ENCODE peak calls at places on chromosomes 5 and 9, in eight cellular contexts. One of them, this sample, is unnamed.

GRCh38 chr9:92600742-92601261 is 65.0 kb upstream of the ECM2 start:
- DNase-seq in neural progenitor cell: no peak
- DNase-seq in MM.1S: no peak
- DNase-seq in SK-N-SH: no peak
- DNase-seq in IMR-90: peak
- DNase-seq in neuronal stem cell: no peak
- DNase-seq in GM12878: no peak
- DNase-seq in fibroblast of lung: peak
- DNase-seq in this sample: no peak

GRCh38 chr9:137347928-137348327 is 45.9 kb upstream of the NRARP start:
- DNase-seq in neural progenitor cell: no peak
- DNase-seq in MM.1S: no peak
- DNase-seq in SK-N-SH: no peak
- DNase-seq in IMR-90: no peak
- DNase-seq in neuronal stem cell: no peak
- DNase-seq in GM12878: no peak
- DNase-seq in fibroblast of lung: no peak
- DNase-seq in this sample: no peak

GRCh38 chr9:127589955-127590370 is 22.1 kb upstream of the STXBP1 start:
- DNase-seq in neural progenitor cell: peak
- DNase-seq in MM.1S: peak
- DNase-seq in SK-N-SH: peak
- DNase-seq in IMR-90: peak
- DNase-seq in neuronal stem cell: peak
- DNase-seq in GM12878: no peak
- DNase-seq in fibroblast of lung: peak
- DNase-seq in this sample: peak

GRCh38 chr9:111108946-111109345 is 70.7 kb upstream of the LPAR1 start:
- DNase-seq in neural progenitor cell: no peak
- DNase-seq in MM.1S: no peak
- DNase-seq in SK-N-SH: no peak
- DNase-seq in IMR-90: peak
- DNase-seq in neuronal stem cell: no peak
- DNase-seq in GM12878: no peak
- DNase-seq in fibroblast of lung: peak
- DNase-seq in this sample: no peak

GRCh38 chr5:56961746-56962145 is 9.8 kb upstream of the MIER3 start:
- DNase-seq in neural progenitor cell: no peak
- DNase-seq in MM.1S: no peak
- DNase-seq in SK-N-SH: no peak
- DNase-seq in IMR-90: no peak
- DNase-seq in neuronal stem cell: no peak
- DNase-seq in GM12878: no peak
- DNase-seq in fibroblast of lung: no peak
- DNase-seq in this sample: no peak

GRCh38 chr9:22452415-22453010 is 5.9 kb downstream of the DMRTA1 start:
- DNase-seq in neural progenitor cell: peak
- DNase-seq in MM.1S: peak
- DNase-seq in SK-N-SH: no peak
- DNase-seq in IMR-90: peak
- DNase-seq in neuronal stem cell: no peak
- DNase-seq in GM12878: no peak
- DNase-seq in fibroblast of lung: peak
- DNase-seq in this sample: peak

GRCh38 chr5:162230348-162230747 is 162.8 kb downstream of the GABRG2 start:
- DNase-seq in neural progenitor cell: no peak
- DNase-seq in MM.1S: no peak
- DNase-seq in SK-N-SH: no peak
- DNase-seq in IMR-90: no peak
- DNase-seq in neuronal stem cell: no peak
- DNase-seq in GM12878: no peak
- DNase-seq in fibroblast of lung: no peak
- DNase-seq in this sample: no peak

GRCh38 chr9:33840381-33840780 is 23.4 kb downstream of the UBE2R2 start:
- DNase-seq in neural progenitor cell: no peak
- DNase-seq in MM.1S: no peak
- DNase-seq in SK-N-SH: no peak
- DNase-seq in IMR-90: peak
- DNase-seq in neuronal stem cell: no peak
- DNase-seq in GM12878: no peak
- DNase-seq in fibroblast of lung: peak
- DNase-seq in this sample: no peak

GRCh38 chr9:75914936-75915335 is 24.5 kb downstream of the PCSK5 start:
- DNase-seq in neural progenitor cell: no peak
- DNase-seq in MM.1S: no peak
- DNase-seq in SK-N-SH: no peak
- DNase-seq in IMR-90: no peak
- DNase-seq in neuronal stem cell: no peak
- DNase-seq in GM12878: no peak
- DNase-seq in fibroblast of lung: no peak
- DNase-seq in this sample: no peak

GRCh38 chr9:131739192-131739961 is 499 bp downstream of the RAPGEF1 start:
- DNase-seq in neural progenitor cell: peak
- DNase-seq in MM.1S: peak
- DNase-seq in SK-N-SH: peak
- DNase-seq in IMR-90: no peak
- DNase-seq in neuronal stem cell: peak
- DNase-seq in GM12878: no peak
- DNase-seq in fibroblast of lung: no peak
- DNase-seq in this sample: peak

GRCh38 chr9:35237303-35237702 is 75.5 kb downstream of the UNC13B start:
- DNase-seq in neural progenitor cell: no peak
- DNase-seq in MM.1S: no peak
- DNase-seq in SK-N-SH: no peak
- DNase-seq in IMR-90: no peak
- DNase-seq in neuronal stem cell: no peak
- DNase-seq in GM12878: no peak
- DNase-seq in fibroblast of lung: no peak
- DNase-seq in this sample: peak

GRCh38 chr5:114789773-114790402 is 379.8 kb downstream of the TRIM36 start:
- DNase-seq in neural progenitor cell: peak
- DNase-seq in MM.1S: peak
- DNase-seq in SK-N-SH: peak
- DNase-seq in IMR-90: no peak
- DNase-seq in neuronal stem cell: peak
- DNase-seq in GM12878: no peak
- DNase-seq in fibroblast of lung: peak
- DNase-seq in this sample: peak

GRCh38 chr5:141841781-141842180 is 36.4 kb downstream of the PCDH1 start:
- DNase-seq in neural progenitor cell: no peak
- DNase-seq in MM.1S: no peak
- DNase-seq in SK-N-SH: no peak
- DNase-seq in IMR-90: no peak
- DNase-seq in neuronal stem cell: no peak
- DNase-seq in GM12878: no peak
- DNase-seq in fibroblast of lung: no peak
- DNase-seq in this sample: no peak

GRCh38 chr5:134227259-134227658 is 1.4 kb upstream of the PPP2CA start:
- DNase-seq in neural progenitor cell: peak
- DNase-seq in MM.1S: no peak
- DNase-seq in SK-N-SH: peak
- DNase-seq in IMR-90: peak
- DNase-seq in neuronal stem cell: no peak
- DNase-seq in GM12878: no peak
- DNase-seq in fibroblast of lung: no peak
- DNase-seq in this sample: peak

DNA sequence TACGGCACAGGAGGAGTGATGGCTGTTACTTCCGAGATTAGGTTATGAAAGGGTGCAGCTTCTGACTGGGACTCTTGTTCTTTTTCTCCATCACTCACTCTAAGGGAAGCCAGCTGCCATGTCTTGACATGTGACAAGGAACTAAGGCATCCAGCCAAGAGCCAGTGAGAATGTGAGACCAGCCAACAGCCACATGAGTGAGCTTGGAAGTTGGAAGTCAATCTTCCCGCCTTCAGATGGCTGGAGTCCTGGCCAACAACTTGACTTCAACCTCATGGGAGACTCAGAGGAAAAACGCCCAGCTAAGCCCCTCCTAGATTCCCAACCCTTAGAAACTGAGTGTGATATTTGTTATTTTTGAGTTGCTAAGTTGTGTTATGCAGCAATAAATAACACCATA is 201.1 kb downstream of the SNX18 start:
- DNase-seq in neural progenitor cell: no peak
- DNase-seq in MM.1S: no peak
- DNase-seq in SK-N-SH: no peak
- DNase-seq in IMR-90: no peak
- DNase-seq in neuronal stem cell: no peak
- DNase-seq in GM12878: no peak
- DNase-seq in fibroblast of lung: peak
- DNase-seq in this sample: no peak
- H2AFZ ChIP-seq in neural progenitor cell: no peak
- H2AFZ ChIP-seq in MM.1S: no peak
- H2AFZ ChIP-seq in SK-N-SH: no peak
- H2AFZ ChIP-seq in IMR-90: peak
- H2AFZ ChIP-seq in neuronal stem cell: no peak
- H2AFZ ChIP-seq in GM12878: no peak
- H2AFZ ChIP-seq in fibroblast of lung: peak
- H2AFZ ChIP-seq in this sample: no peak

GRCh38 chr5:61275841-61276240 is 56.2 kb upstream of the ZSWIM6 start:
- DNase-seq in neural progenitor cell: no peak
- DNase-seq in MM.1S: no peak
- DNase-seq in SK-N-SH: no peak
- DNase-seq in IMR-90: peak
- DNase-seq in neuronal stem cell: no peak
- DNase-seq in GM12878: no peak
- DNase-seq in fibroblast of lung: peak
- DNase-seq in this sample: no peak

GRCh38 chr5:61273279-61273678 is 58.8 kb upstream of the ZSWIM6 start:
- DNase-seq in neural progenitor cell: peak
- DNase-seq in MM.1S: no peak
- DNase-seq in SK-N-SH: no peak
- DNase-seq in IMR-90: no peak
- DNase-seq in neuronal stem cell: no peak
- DNase-seq in GM12878: no peak
- DNase-seq in fibroblast of lung: no peak
- DNase-seq in this sample: no peak

GRCh38 chr5:61270510-61271165 is 61.4 kb upstream of the ZSWIM6 start:
- DNase-seq in neural progenitor cell: no peak
- DNase-seq in MM.1S: no peak
- DNase-seq in SK-N-SH: no peak
- DNase-seq in IMR-90: no peak
- DNase-seq in neuronal stem cell: no peak
- DNase-seq in GM12878: no peak
- DNase-seq in fibroblast of lung: no peak
- DNase-seq in this sample: no peak

GRCh38 chr5:61274561-61274960 is 57.5 kb upstream of the ZSWIM6 start:
- DNase-seq in neural progenitor cell: no peak
- DNase-seq in MM.1S: no peak
- DNase-seq in SK-N-SH: no peak
- DNase-seq in IMR-90: peak
- DNase-seq in neuronal stem cell: no peak
- DNase-seq in GM12878: no peak
- DNase-seq in fibroblast of lung: peak
- DNase-seq in this sample: no peak

GRCh38 chr5:61272688-61273087 is 59.4 kb upstream of the ZSWIM6 start:
- DNase-seq in neural progenitor cell: no peak
- DNase-seq in MM.1S: no peak
- DNase-seq in SK-N-SH: no peak
- DNase-seq in IMR-90: no peak
- DNase-seq in neuronal stem cell: no peak
- DNase-seq in GM12878: no peak
- DNase-seq in fibroblast of lung: no peak
- DNase-seq in this sample: no peak
- H2AFZ ChIP-seq in neural progenitor cell: no peak
- H2AFZ ChIP-seq in MM.1S: no peak
- H2AFZ ChIP-seq in SK-N-SH: no peak
- H2AFZ ChIP-seq in IMR-90: no peak
- H2AFZ ChIP-seq in neuronal stem cell: peak
- H2AFZ ChIP-seq in GM12878: no peak
- H2AFZ ChIP-seq in fibroblast of lung: no peak
- H2AFZ ChIP-seq in this sample: no peak

DNA sequence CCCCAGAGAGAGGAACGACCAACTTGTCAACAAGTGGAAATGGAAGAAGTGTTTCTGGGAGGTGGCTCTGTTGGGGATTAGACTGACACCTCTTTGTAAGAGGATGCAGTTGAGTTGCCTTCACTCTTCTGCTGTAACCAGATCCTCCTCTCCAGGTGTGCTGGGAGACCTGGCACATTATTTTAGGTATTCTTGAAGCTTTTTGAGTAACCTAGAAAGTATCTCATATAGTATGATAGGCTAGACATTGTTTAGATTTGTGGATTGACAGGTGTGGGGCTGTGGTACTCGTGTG is 21.6 kb downstream of the SNX30 start:
- DNase-seq in neural progenitor cell: no peak
- DNase-seq in MM.1S: no peak
- DNase-seq in SK-N-SH: no peak
- DNase-seq in IMR-90: no peak
- DNase-seq in neuronal stem cell: no peak
- DNase-seq in GM12878: no peak
- DNase-seq in fibroblast of lung: no peak
- DNase-seq in this sample: no peak
- H2AFZ ChIP-seq in neural progenitor cell: no peak
- H2AFZ ChIP-seq in MM.1S: no peak
- H2AFZ ChIP-seq in SK-N-SH: no peak
- H2AFZ ChIP-seq in IMR-90: no peak
- H2AFZ ChIP-seq in neuronal stem cell: no peak
- H2AFZ ChIP-seq in GM12878: no peak
- H2AFZ ChIP-seq in fibroblast of lung: no peak
- H2AFZ ChIP-seq in this sample: no peak

GRCh38 chr5:97231025-97231636 is 48.1 kb upstream of the RIOK2 start:
- DNase-seq in neural progenitor cell: peak
- DNase-seq in MM.1S: peak
- DNase-seq in SK-N-SH: peak
- DNase-seq in IMR-90: peak
- DNase-seq in neuronal stem cell: peak
- DNase-seq in GM12878: peak
- DNase-seq in fibroblast of lung: peak
- DNase-seq in this sample: peak
- H2AFZ ChIP-seq in neural progenitor cell: peak
- H2AFZ ChIP-seq in MM.1S: no peak
- H2AFZ ChIP-seq in SK-N-SH: peak
- H2AFZ ChIP-seq in IMR-90: no peak
- H2AFZ ChIP-seq in neuronal stem cell: peak
- H2AFZ ChIP-seq in GM12878: no peak
- H2AFZ ChIP-seq in fibroblast of lung: no peak
- H2AFZ ChIP-seq in this sample: no peak

GRCh38 chr5:67538343-67538670 is 341.7 kb upstream of the CD180 start:
- DNase-seq in neural progenitor cell: no peak
- DNase-seq in MM.1S: no peak
- DNase-seq in SK-N-SH: no peak
- DNase-seq in IMR-90: no peak
- DNase-seq in neuronal stem cell: no peak
- DNase-seq in GM12878: no peak
- DNase-seq in fibroblast of lung: no peak
- DNase-seq in this sample: no peak
- H2AFZ ChIP-seq in neural progenitor cell: no peak
- H2AFZ ChIP-seq in MM.1S: no peak
- H2AFZ ChIP-seq in SK-N-SH: no peak
- H2AFZ ChIP-seq in IMR-90: no peak
- H2AFZ ChIP-seq in neuronal stem cell: peak
- H2AFZ ChIP-seq in GM12878: no peak
- H2AFZ ChIP-seq in fibroblast of lung: no peak
- H2AFZ ChIP-seq in this sample: no peak

DNA sequence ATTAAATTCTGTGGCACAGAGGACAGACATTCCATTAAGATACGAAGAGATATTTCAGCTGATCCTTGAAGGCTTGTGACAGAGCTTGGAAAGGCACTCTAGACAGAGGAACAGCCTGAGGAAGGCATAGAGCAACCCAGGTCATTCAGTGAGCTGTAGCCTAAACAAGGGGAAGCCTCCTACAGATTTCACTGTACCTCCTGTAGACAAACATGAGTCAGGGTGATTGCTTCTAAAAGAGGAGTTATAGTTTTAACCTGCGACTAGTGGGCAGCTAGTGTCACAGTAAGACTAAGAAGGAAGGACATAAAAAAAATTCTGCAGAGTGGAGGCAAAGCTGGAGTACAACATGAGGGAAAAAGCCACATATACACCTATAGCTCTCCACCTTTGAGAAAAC is 43.5 kb upstream of the ANKDD1B start:
- DNase-seq in neural progenitor cell: no peak
- DNase-seq in MM.1S: no peak
- DNase-seq in SK-N-SH: no peak
- DNase-seq in IMR-90: peak
- DNase-seq in neuronal stem cell: no peak
- DNase-seq in GM12878: peak
- DNase-seq in fibroblast of lung: peak
- DNase-seq in this sample: peak
- H2AFZ ChIP-seq in neural progenitor cell: no peak
- H2AFZ ChIP-seq in MM.1S: no peak
- H2AFZ ChIP-seq in SK-N-SH: no peak
- H2AFZ ChIP-seq in IMR-90: no peak
- H2AFZ ChIP-seq in neuronal stem cell: no peak
- H2AFZ ChIP-seq in GM12878: no peak
- H2AFZ ChIP-seq in fibroblast of lung: no peak
- H2AFZ ChIP-seq in this sample: no peak

This sample was measured in hepatocyte.